ENCODE peak calls at places on chromosomes 6 and 20, in seven cellular contexts. X is mucosa of gallbladder, P is D721Med, B is activated T-cell treated with anti-CD3 and anti-CD28 coated beads for 1 hour, Q is NAMALWA, I is NCI-H524 treated with DMSO at 0.1 percent for 48 hours, N is germinal center. F is an unnamed sample.

GRCh38 chr6:130020106-130020851 is 1.9 kb downstream of the L3MBTL3 start:
- DNase-seq in X (peak), P (no peak), B (peak), Q (no peak), I (no peak), N (peak), F (peak)

GRCh38 chr6:46947497-46947896 is 25.8 kb upstream of the ADGRF5 start:
- DNase-seq in X (no peak), P (no peak), B (no peak), Q (no peak), I (no peak), N (no peak), F (no peak)

GRCh38 chr6:106101466-106101865 is 15.3 kb downstream of the PRDM1 start:
- DNase-seq in X (no peak), P (no peak), B (no peak), Q (no peak), I (no peak), N (no peak), F (no peak)

GRCh38 chr6:16333580-16333979 is 95.2 kb downstream of the GMPR start:
- DNase-seq in X (no peak), P (no peak), B (no peak), Q (no peak), I (no peak), N (no peak), F (no peak)

GRCh38 chr6:4521070-4521469 is 255.1 kb upstream of the CDYL start:
- DNase-seq in X (no peak), P (no peak), B (no peak), Q (no peak), I (no peak), N (no peak), F (no peak)

GRCh38 chr6:14129572-14129971 is 12.0 kb downstream of the CD83 start:
- DNase-seq in X (peak), P (peak), B (no peak), Q (peak), I (peak), N (no peak), F (peak)

GRCh38 chr6:140684776-140685550 is 1310.5 kb upstream of the CITED2 start:
- DNase-seq in X (no peak), P (no peak), B (no peak), Q (no peak), I (no peak), N (no peak), F (no peak)

GRCh38 chr6:84763397-84764331 is 734 bp downstream of the TBX18 start:
- DNase-seq in X (no peak), P (no peak), B (no peak), Q (no peak), I (no peak), N (no peak), F (no peak)

GRCh38 chr6:4506221-4506620 is 270.0 kb upstream of the CDYL start:
- DNase-seq in X (no peak), P (no peak), B (no peak), Q (no peak), I (no peak), N (no peak), F (no peak)

GRCh38 chr6:115766745-115767462 is 293.8 kb downstream of the FRK start:
- DNase-seq in X (no peak), P (no peak), B (no peak), Q (no peak), I (no peak), N (no peak), F (no peak)

GRCh38 chr20:5825136-5825719 is 75.0 kb downstream of the SHLD1 start:
- DNase-seq in X (no peak), P (no peak), B (no peak), Q (no peak), I (no peak), N (no peak), F (no peak)

GRCh38 chr6:13453771-13454251 is 33.6 kb downstream of the GFOD1 start:
- DNase-seq in X (no peak), P (no peak), B (no peak), Q (no peak), I (no peak), N (no peak), F (no peak)

GRCh38 chr20:17423782-17424181 is 107.4 kb downstream of the BFSP1 start:
- DNase-seq in X (no peak), P (no peak), B (no peak), Q (no peak), I (no peak), N (no peak), F (no peak)

GRCh38 chr6:96917098-96917497 is 7.4 kb upstream of the KLHL32 start:
- DNase-seq in X (no peak), P (no peak), B (no peak), Q (no peak), I (no peak), N (no peak), F (no peak)

GRCh38 chr6:46469021-46469420 is 22.2 kb downstream of the RCAN2 start:
- DNase-seq in X (no peak), P (no peak), B (no peak), Q (no peak), I (no peak), N (no peak), F (no peak)

GRCh38 chr20:48025061-48025515 is 239.8 kb upstream of the SULF2 start:
- DNase-seq in X (peak), P (no peak), B (no peak), Q (no peak), I (peak), N (no peak), F (no peak)

GRCh38 chr20:4808872-4809271 is 87.2 kb downstream of the PRND start:
- DNase-seq in X (no peak), P (no peak), B (no peak), Q (no peak), I (no peak), N (no peak), F (no peak)

GRCh38 chr6:158672726-158673125 is 22.9 kb downstream of the SYTL3 start:
- DNase-seq in X (no peak), P (no peak), B (no peak), Q (no peak), I (no peak), N (no peak), F (no peak)

GRCh38 chr20:50613438-50614169 is 77.7 kb downstream of the RIPOR3 start:
- DNase-seq in X (no peak), P (no peak), B (no peak), Q (no peak), I (no peak), N (no peak), F (no peak)

F was measured in transverse colon.